ENCODE peak calls at places on chromosomes 16 and 17, in four cellular contexts. N, Y, R and F are unnamed samples.

GRCh38 chr17:62870581-62870964 is 62.5 kb upstream of the MARCHF10 start:
- DNase-seq in N (no peak), Y (no peak), R (no peak), F (no peak)

GRCh38 chr16:12628526-12628925 is 175.2 kb downstream of the CPPED1 start:
- DNase-seq in N (no peak), Y (no peak), R (no peak), F (no peak)

GRCh38 chr16:22358000-22358399 is 16.4 kb downstream of the CDR2 start:
- DNase-seq in N (no peak), Y (peak), R (no peak), F (no peak)

GRCh38 chr17:9361572-9361955 is 214.1 kb downstream of the STX8 start:
- DNase-seq in N (no peak), Y (no peak), R (no peak), F (no peak)

GRCh38 chr16:83942815-83943515 is 10.1 kb upstream of the OSGIN1 start:
- DNase-seq in N (no peak), Y (no peak), R (no peak), F (no peak)

GRCh38 chr16:17416461-17417221 is 54.1 kb downstream of the XYLT1 start:
- DNase-seq in N (peak), Y (peak), R (peak), F (no peak)

GRCh38 chr17:50534222-50534978 is 1.9 kb downstream of the EPN3 start:
- DNase-seq in N (no peak), Y (no peak), R (peak), F (no peak)

GRCh38 chr17:1323336-1323735 is 43.9 kb downstream of the TRARG1 start:
- DNase-seq in N (peak), Y (no peak), R (no peak), F (no peak)

GRCh38 chr17:67568961-67569360 is 148.8 kb upstream of the NOL11 start:
- DNase-seq in N (no peak), Y (no peak), R (no peak), F (no peak)

GRCh38 chr17:9833922-9834321 is 8.2 kb downstream of the GLP2R start:
- DNase-seq in N (peak), Y (no peak), R (no peak), F (no peak)

GRCh38 chr17:77419547-77420475 is 279.0 kb downstream of the SEC14L1 start:
- DNase-seq in N (no peak), Y (no peak), R (no peak), F (peak)

GRCh38 chr16:27258241-27258734 is 10.3 kb downstream of the NSMCE1 start:
- DNase-seq in N (no peak), Y (no peak), R (no peak), F (no peak)

GRCh38 chr17:27609606-27610303 is 21.2 kb upstream of the LGALS9 start:
- DNase-seq in N (peak), Y (no peak), R (peak), F (peak)

GRCh38 chr17:39653662-39654331 is 11.4 kb upstream of the TCAP start:
- DNase-seq in N (peak), Y (peak), R (peak), F (peak)

GRCh38 chr16:11327277-11328171 is 17.7 kb upstream of the RMI2 start:
- DNase-seq in N (no peak), Y (no peak), R (no peak), F (no peak)

GRCh38 chr17:61426482-61427304 is 25.5 kb upstream of the TBX4 start:
- DNase-seq in N (no peak), Y (no peak), R (no peak), F (no peak)

GRCh38 chr16:81997738-81998137 is 13.5 kb downstream of the SDR42E1 start:
- DNase-seq in N (peak), Y (no peak), R (no peak), F (no peak)

GRCh38 chr16:52549011-52549692 is 2.2 kb upstream of the TOX3 start:
- DNase-seq in N (no peak), Y (no peak), R (no peak), F (peak)

GRCh38 chr17:2955931-2956582 is 107.3 kb downstream of the OR1D5 start:
- DNase-seq in N (no peak), Y (no peak), R (no peak), F (no peak)

GRCh38 chr16:10931133-10931532 is 11.1 kb downstream of the DEXI start:
- DNase-seq in N (no peak), Y (no peak), R (no peak), F (no peak)

GRCh38 chr17:63974594-63975192 is 2.0 kb upstream of the SCN4A start:
- DNase-seq in N (no peak), Y (no peak), R (no peak), F (no peak)

GRCh38 chr17:81558115-81558468 is 5.9 kb upstream of the FAAP100 start:
- DNase-seq in N (no peak), Y (no peak), R (no peak), F (no peak)

GRCh38 chr16:4693296-4693955 is at the start of gene NUDT16L1:
- DNase-seq in N (peak), Y (peak), R (peak), F (peak)
- TF ChIP-seq CTCF in N (peak), Y (no peak), R (peak), F (no peak)

GRCh38 chr16:68235105-68235881 is 634 bp downstream of the ESRP2 start:
- DNase-seq in N (no peak), Y (no peak), R (peak), F (no peak)

GRCh38 chr16:68238029-68238345 is 2.1 kb upstream of the ESRP2 start:
- DNase-seq in N (no peak), Y (no peak), R (no peak), F (no peak)

GRCh38 chr16:68236804-68237242 is 896 bp upstream of the ESRP2 start:
- DNase-seq in N (no peak), Y (no peak), R (no peak), F (no peak)

GRCh38 chr16:68235882-68236803 is at the start of gene ESRP2:
- DNase-seq in N (no peak), Y (no peak), R (peak), F (peak)

DNA sequence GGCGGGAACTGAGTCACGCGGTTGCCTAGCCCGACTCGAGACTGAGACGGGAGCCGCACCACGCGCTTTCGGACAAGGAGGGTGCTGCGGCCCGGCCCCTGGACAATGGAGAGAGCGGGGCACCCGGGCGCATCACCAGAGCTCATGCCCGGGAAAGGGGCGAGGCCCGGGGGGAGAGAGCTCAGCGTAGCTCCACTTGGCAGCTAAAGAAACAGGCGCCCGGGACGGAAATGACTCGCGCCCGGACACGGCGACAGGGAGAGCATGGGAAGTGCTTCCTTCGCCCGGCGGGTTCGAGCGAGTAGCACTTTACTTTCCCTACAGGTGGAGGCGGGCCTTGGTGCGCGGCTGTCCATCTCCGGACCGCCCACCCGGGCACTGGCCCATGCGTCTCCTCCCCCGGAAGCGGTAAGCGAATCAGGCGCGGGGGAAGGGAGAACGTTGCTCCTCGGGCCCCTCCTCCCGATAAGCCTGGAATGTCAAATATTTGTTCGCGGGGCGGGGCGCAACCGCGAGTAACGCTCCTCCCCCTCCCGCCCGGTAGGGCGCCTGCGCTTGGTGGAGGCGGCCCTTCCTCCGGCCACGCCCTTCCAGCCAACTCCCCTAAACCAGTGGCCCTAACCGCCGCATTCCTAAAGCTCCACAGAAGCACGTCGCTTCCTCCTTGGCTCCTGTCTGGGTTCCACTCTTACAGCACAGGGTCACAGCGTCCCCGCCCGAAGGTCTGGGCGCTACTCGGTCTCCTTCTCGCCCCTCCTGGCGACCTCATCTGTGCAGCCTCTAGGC is 1.5 kb upstream of the ESRP2 start:
- DNase-seq in N (peak), Y (peak), R (peak), F (peak)
- TF ChIP-seq CTCF in N (no peak), Y (no peak), R (no peak), F (no peak)

DNA sequence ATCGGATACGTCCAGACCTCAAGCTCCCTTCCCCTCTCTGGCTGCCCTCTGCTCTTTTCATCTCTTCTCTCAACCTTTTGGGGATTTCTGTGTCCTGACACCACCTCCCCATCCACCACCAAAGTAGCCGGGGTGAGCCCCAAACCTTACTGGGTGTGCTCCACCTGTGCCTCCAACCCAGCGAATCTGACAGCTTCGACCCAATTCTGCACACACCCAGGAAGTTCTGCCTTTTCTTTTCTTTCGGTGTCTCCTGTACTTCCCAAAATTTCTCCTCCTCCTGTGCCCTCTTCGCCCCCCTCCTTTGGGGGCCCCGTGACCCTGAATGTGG is 562 bp downstream of the KCTD11 start:
- DNase-seq in N (no peak), Y (no peak), R (no peak), F (no peak)
- TF ChIP-seq CTCF in N (no peak), Y (no peak), R (no peak), F (no peak)

GRCh38 chr17:74305865-74306654 is 20.0 kb upstream of the KIF19 start:
- DNase-seq in N (no peak), Y (no peak), R (no peak), F (peak)
- TF ChIP-seq CTCF in N (no peak), Y (no peak), R (no peak), F (no peak)